ENCODE peak calls at places on chromosomes 7 and 10, in eight cellular contexts. One of them, this sample, is unnamed.

GRCh38 chr10:127195571-127196226 is 692 bp downstream of the INSYN2A start:
- DNase-seq in cardiac muscle cell: peak; percentile 17
- DNase-seq in uterus: no peak
- DNase-seq in progenitor cell of endocrine pancreas: no peak
- DNase-seq in WTC11: peak; percentile 44
- DNase-seq in B cell: no peak
- DNase-seq in fibroblast of mammary gland: peak; percentile 16
- DNase-seq in Calu3: peak; percentile 5
- DNase-seq in this sample: no peak

GRCh38 chr10:61621538-61622150 is 41.1 kb upstream of the CABCOCO1 start:
- DNase-seq in cardiac muscle cell: peak; percentile 61
- DNase-seq in uterus: no peak
- DNase-seq in progenitor cell of endocrine pancreas: no peak
- DNase-seq in WTC11: no peak
- DNase-seq in B cell: no peak
- DNase-seq in fibroblast of mammary gland: no peak
- DNase-seq in Calu3: no peak
- DNase-seq in this sample: no peak

GRCh38 chr10:72329290-72330058 is 25.2 kb downstream of the DNAJB12 start:
- DNase-seq in cardiac muscle cell: no peak
- DNase-seq in uterus: no peak
- DNase-seq in progenitor cell of endocrine pancreas: no peak
- DNase-seq in WTC11: no peak
- DNase-seq in B cell: no peak
- DNase-seq in fibroblast of mammary gland: no peak
- DNase-seq in Calu3: no peak
- DNase-seq in this sample: peak; percentile 45

GRCh38 chr10:78568664-78569063 is 500.1 kb upstream of the ZMIZ1 start:
- DNase-seq in cardiac muscle cell: no peak
- DNase-seq in uterus: no peak
- DNase-seq in progenitor cell of endocrine pancreas: no peak
- DNase-seq in WTC11: no peak
- DNase-seq in B cell: peak; percentile 34
- DNase-seq in fibroblast of mammary gland: no peak
- DNase-seq in Calu3: no peak
- DNase-seq in this sample: no peak

GRCh38 chr10:5545778-5546710 is 21.3 kb downstream of the CALML3 start:
- DNase-seq in cardiac muscle cell: no peak
- DNase-seq in uterus: no peak
- DNase-seq in progenitor cell of endocrine pancreas: no peak
- DNase-seq in WTC11: peak; percentile 6
- DNase-seq in B cell: no peak
- DNase-seq in fibroblast of mammary gland: peak; percentile 65
- DNase-seq in Calu3: peak; percentile 79
- DNase-seq in this sample: no peak

GRCh38 chr10:63217120-63217605 is 84.0 kb downstream of the NRBF2 start:
- DNase-seq in cardiac muscle cell: peak; percentile 68
- DNase-seq in uterus: no peak
- DNase-seq in progenitor cell of endocrine pancreas: no peak
- DNase-seq in WTC11: no peak
- DNase-seq in B cell: no peak
- DNase-seq in fibroblast of mammary gland: peak; percentile 75
- DNase-seq in Calu3: peak; percentile 31
- DNase-seq in this sample: peak; percentile 21

GRCh38 chr7:15667999-15668398 is 18.5 kb downstream of the MEOX2 start:
- DNase-seq in cardiac muscle cell: no peak
- DNase-seq in uterus: no peak
- DNase-seq in progenitor cell of endocrine pancreas: no peak
- DNase-seq in WTC11: no peak
- DNase-seq in B cell: no peak
- DNase-seq in fibroblast of mammary gland: no peak
- DNase-seq in Calu3: peak; percentile 43
- DNase-seq in this sample: no peak

GRCh38 chr7:51366930-51367613 is 50.5 kb upstream of the COBL start:
- DNase-seq in cardiac muscle cell: peak; percentile 83
- DNase-seq in uterus: no peak
- DNase-seq in progenitor cell of endocrine pancreas: peak; percentile 30
- DNase-seq in WTC11: peak; percentile 58
- DNase-seq in B cell: no peak
- DNase-seq in fibroblast of mammary gland: peak; percentile 50
- DNase-seq in Calu3: peak; percentile 76
- DNase-seq in this sample: peak; percentile 9

GRCh38 chr10:14173706-14174594 is 156.8 kb downstream of the FRMD4A start:
- DNase-seq in cardiac muscle cell: peak; percentile 44
- DNase-seq in uterus: no peak
- DNase-seq in progenitor cell of endocrine pancreas: no peak
- DNase-seq in WTC11: peak; percentile 27
- DNase-seq in B cell: no peak
- DNase-seq in fibroblast of mammary gland: no peak
- DNase-seq in Calu3: no peak
- DNase-seq in this sample: no peak

GRCh38 chr10:48981310-48981907 is 41.8 kb upstream of the LRRC18 start:
- DNase-seq in cardiac muscle cell: peak; percentile 85
- DNase-seq in uterus: peak; percentile 63
- DNase-seq in progenitor cell of endocrine pancreas: peak; percentile 69
- DNase-seq in WTC11: peak; percentile 87
- DNase-seq in B cell: peak; percentile 42
- DNase-seq in fibroblast of mammary gland: peak; percentile 47
- DNase-seq in Calu3: peak; percentile 69
- DNase-seq in this sample: peak; percentile 50

GRCh38 chr10:108358912-108359311 is 1194.4 kb upstream of the SORCS1 start:
- DNase-seq in cardiac muscle cell: no peak
- DNase-seq in uterus: no peak
- DNase-seq in progenitor cell of endocrine pancreas: no peak
- DNase-seq in WTC11: no peak
- DNase-seq in B cell: no peak
- DNase-seq in fibroblast of mammary gland: peak; percentile 97
- DNase-seq in Calu3: peak; percentile 10
- DNase-seq in this sample: peak; percentile 4

GRCh38 chr10:5563237-5563961 is 38.6 kb downstream of the CALML3 start:
- DNase-seq in cardiac muscle cell: peak; percentile 50
- DNase-seq in uterus: no peak
- DNase-seq in progenitor cell of endocrine pancreas: no peak
- DNase-seq in WTC11: no peak
- DNase-seq in B cell: no peak
- DNase-seq in fibroblast of mammary gland: no peak
- DNase-seq in Calu3: no peak
- DNase-seq in this sample: no peak

GRCh38 chr7:155262010-155262409 is 35.7 kb upstream of the INSIG1 start:
- DNase-seq in cardiac muscle cell: no peak
- DNase-seq in uterus: no peak
- DNase-seq in progenitor cell of endocrine pancreas: no peak
- DNase-seq in WTC11: no peak
- DNase-seq in B cell: no peak
- DNase-seq in fibroblast of mammary gland: no peak
- DNase-seq in Calu3: no peak
- DNase-seq in this sample: no peak

GRCh38 chr7:17369686-17370426 is 71.4 kb downstream of the AHR start:
- DNase-seq in cardiac muscle cell: no peak
- DNase-seq in uterus: no peak
- DNase-seq in progenitor cell of endocrine pancreas: no peak
- DNase-seq in WTC11: no peak
- DNase-seq in B cell: no peak
- DNase-seq in fibroblast of mammary gland: peak; percentile 96
- DNase-seq in Calu3: peak; percentile 69
- DNase-seq in this sample: no peak

GRCh38 chr10:68318331-68319059 is 13.4 kb upstream of the HNRNPH3 start:
- DNase-seq in cardiac muscle cell: no peak
- DNase-seq in uterus: no peak
- DNase-seq in progenitor cell of endocrine pancreas: no peak
- DNase-seq in WTC11: no peak
- DNase-seq in B cell: no peak
- DNase-seq in fibroblast of mammary gland: no peak
- DNase-seq in Calu3: no peak
- DNase-seq in this sample: no peak

GRCh38 chr7:150668472-150668911 is 17.0 kb upstream of the GIMAP2 start:
- DNase-seq in cardiac muscle cell: no peak
- DNase-seq in uterus: no peak
- DNase-seq in progenitor cell of endocrine pancreas: no peak
- DNase-seq in WTC11: no peak
- DNase-seq in B cell: no peak
- DNase-seq in fibroblast of mammary gland: no peak
- DNase-seq in Calu3: no peak
- DNase-seq in this sample: peak; percentile 85

GRCh38 chr10:75547391-75548298 is 116.2 kb downstream of the LRMDA start:
- DNase-seq in cardiac muscle cell: peak; percentile 34
- DNase-seq in uterus: peak; percentile 20
- DNase-seq in progenitor cell of endocrine pancreas: no peak
- DNase-seq in WTC11: no peak
- DNase-seq in B cell: no peak
- DNase-seq in fibroblast of mammary gland: peak; percentile 78
- DNase-seq in Calu3: no peak
- DNase-seq in this sample: no peak

DNA sequence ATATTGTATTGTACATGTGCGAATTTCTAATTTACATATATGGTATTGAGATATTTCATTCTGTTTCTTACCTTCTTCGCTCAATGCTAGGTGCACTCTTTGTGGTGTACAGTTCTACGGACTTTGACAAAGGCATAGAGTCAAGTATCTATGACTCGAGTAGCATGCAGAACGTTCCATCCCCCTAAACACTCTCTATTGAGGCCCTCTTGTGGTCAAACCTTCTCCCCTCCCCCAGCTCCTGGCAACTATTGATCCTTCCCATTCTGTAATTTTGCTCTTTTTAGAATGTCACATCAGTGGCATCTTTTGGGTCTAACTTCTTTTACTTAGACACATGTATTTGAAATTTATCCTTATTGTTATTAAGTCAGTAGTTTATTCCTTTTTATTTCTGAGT is 30.7 kb upstream of the GDF10 start:
- DNase-seq in cardiac muscle cell: peak; percentile 43
- DNase-seq in uterus: no peak
- DNase-seq in progenitor cell of endocrine pancreas: no peak
- DNase-seq in WTC11: no peak
- DNase-seq in B cell: no peak
- DNase-seq in fibroblast of mammary gland: no peak
- DNase-seq in Calu3: no peak
- DNase-seq in this sample: peak; percentile 31
- TF ChIP-seq CTCF in cardiac muscle cell: peak; percentile 36
- TF ChIP-seq CTCF in uterus: no peak
- TF ChIP-seq CTCF in progenitor cell of endocrine pancreas: peak; percentile 18
- TF ChIP-seq CTCF in WTC11: no peak
- TF ChIP-seq CTCF in B cell: no peak
- TF ChIP-seq CTCF in fibroblast of mammary gland: peak; percentile 12
- TF ChIP-seq CTCF in Calu3: no peak
- TF ChIP-seq CTCF in this sample: peak; percentile 18

GRCh38 chr7:30285531-30286284 is 1.3 kb downstream of the ZNRF2 start:
- DNase-seq in cardiac muscle cell: peak; percentile 35
- DNase-seq in uterus: peak; percentile 29
- DNase-seq in progenitor cell of endocrine pancreas: peak; percentile 21
- DNase-seq in WTC11: peak; percentile 36
- DNase-seq in B cell: peak; percentile 68
- DNase-seq in fibroblast of mammary gland: peak; percentile 69
- DNase-seq in Calu3: peak; percentile 46
- DNase-seq in this sample: peak; percentile 80

GRCh38 chr7:30286749-30287148 is 2.4 kb downstream of the ZNRF2 start:
- DNase-seq in cardiac muscle cell: no peak
- DNase-seq in uterus: no peak
- DNase-seq in progenitor cell of endocrine pancreas: no peak
- DNase-seq in WTC11: no peak
- DNase-seq in B cell: no peak
- DNase-seq in fibroblast of mammary gland: no peak
- DNase-seq in Calu3: no peak
- DNase-seq in this sample: no peak

GRCh38 chr7:30282735-30283134 is 1.7 kb upstream of the ZNRF2 start:
- DNase-seq in cardiac muscle cell: no peak
- DNase-seq in uterus: no peak
- DNase-seq in progenitor cell of endocrine pancreas: no peak
- DNase-seq in WTC11: no peak
- DNase-seq in B cell: no peak
- DNase-seq in fibroblast of mammary gland: no peak
- DNase-seq in Calu3: no peak
- DNase-seq in this sample: no peak

GRCh38 chr7:30285067-30285530 is 702 bp downstream of the ZNRF2 start:
- DNase-seq in cardiac muscle cell: peak; percentile 62
- DNase-seq in uterus: peak; percentile 45
- DNase-seq in progenitor cell of endocrine pancreas: peak; percentile 30
- DNase-seq in WTC11: peak; percentile 56
- DNase-seq in B cell: no peak
- DNase-seq in fibroblast of mammary gland: peak; percentile 23
- DNase-seq in Calu3: peak; percentile 62
- DNase-seq in this sample: peak; percentile 45

GRCh38 chr7:30284298-30285066 is at the start of gene ZNRF2:
- DNase-seq in cardiac muscle cell: peak; percentile 99
- DNase-seq in uterus: peak; percentile 98
- DNase-seq in progenitor cell of endocrine pancreas: peak; percentile 97
- DNase-seq in WTC11: peak; percentile 99
- DNase-seq in B cell: peak; percentile 100
- DNase-seq in fibroblast of mammary gland: peak; percentile 96
- DNase-seq in Calu3: peak; percentile 100
- DNase-seq in this sample: peak; percentile 99
- TF ChIP-seq CTCF in cardiac muscle cell: peak; percentile 41
- TF ChIP-seq CTCF in uterus: peak; percentile 40
- TF ChIP-seq CTCF in progenitor cell of endocrine pancreas: peak; percentile 48
- TF ChIP-seq CTCF in WTC11: no peak
- TF ChIP-seq CTCF in B cell: peak; percentile 41
- TF ChIP-seq CTCF in fibroblast of mammary gland: no peak
- TF ChIP-seq CTCF in Calu3: peak; percentile 78
- TF ChIP-seq CTCF in this sample: peak; percentile 30

GRCh38 chr7:35599642-35600041 is 95.3 kb downstream of the HERPUD2 start:
- DNase-seq in cardiac muscle cell: no peak
- DNase-seq in uterus: no peak
- DNase-seq in progenitor cell of endocrine pancreas: no peak
- DNase-seq in WTC11: no peak
- DNase-seq in B cell: no peak
- DNase-seq in fibroblast of mammary gland: no peak
- DNase-seq in Calu3: no peak
- DNase-seq in this sample: no peak

GRCh38 chr7:35588647-35589046 is 106.3 kb downstream of the HERPUD2 start:
- DNase-seq in cardiac muscle cell: no peak
- DNase-seq in uterus: no peak
- DNase-seq in progenitor cell of endocrine pancreas: no peak
- DNase-seq in WTC11: no peak
- DNase-seq in B cell: no peak
- DNase-seq in fibroblast of mammary gland: no peak
- DNase-seq in Calu3: no peak
- DNase-seq in this sample: no peak

GRCh38 chr7:35599061-35599460 is 95.9 kb downstream of the HERPUD2 start:
- DNase-seq in cardiac muscle cell: no peak
- DNase-seq in uterus: no peak
- DNase-seq in progenitor cell of endocrine pancreas: no peak
- DNase-seq in WTC11: no peak
- DNase-seq in B cell: no peak
- DNase-seq in fibroblast of mammary gland: no peak
- DNase-seq in Calu3: no peak
- DNase-seq in this sample: no peak

GRCh38 chr7:35596061-35596460 is 98.9 kb downstream of the HERPUD2 start:
- DNase-seq in cardiac muscle cell: no peak
- DNase-seq in uterus: no peak
- DNase-seq in progenitor cell of endocrine pancreas: no peak
- DNase-seq in WTC11: no peak
- DNase-seq in B cell: no peak
- DNase-seq in fibroblast of mammary gland: peak; percentile 56
- DNase-seq in Calu3: no peak
- DNase-seq in this sample: no peak

GRCh38 chr7:35593896-35594295 is 101.0 kb downstream of the HERPUD2 start:
- DNase-seq in cardiac muscle cell: no peak
- DNase-seq in uterus: no peak
- DNase-seq in progenitor cell of endocrine pancreas: no peak
- DNase-seq in WTC11: peak; percentile 78
- DNase-seq in B cell: no peak
- DNase-seq in fibroblast of mammary gland: peak; percentile 11
- DNase-seq in Calu3: peak; percentile 24
- DNase-seq in this sample: peak; percentile 46
- TF ChIP-seq CTCF in cardiac muscle cell: peak; percentile 25
- TF ChIP-seq CTCF in uterus: no peak
- TF ChIP-seq CTCF in progenitor cell of endocrine pancreas: peak; percentile 38
- TF ChIP-seq CTCF in WTC11: peak; percentile 72
- TF ChIP-seq CTCF in B cell: peak; percentile 26
- TF ChIP-seq CTCF in fibroblast of mammary gland: peak; percentile 35
- TF ChIP-seq CTCF in Calu3: peak; percentile 50
- TF ChIP-seq CTCF in this sample: peak; percentile 44

GRCh38 chr7:4072161-4072925 is 609.8 kb upstream of the FOXK1 start:
- DNase-seq in cardiac muscle cell: no peak
- DNase-seq in uterus: no peak
- DNase-seq in progenitor cell of endocrine pancreas: no peak
- DNase-seq in WTC11: no peak
- DNase-seq in B cell: no peak
- DNase-seq in fibroblast of mammary gland: no peak
- DNase-seq in Calu3: no peak
- DNase-seq in this sample: no peak
- TF ChIP-seq CTCF in cardiac muscle cell: no peak
- TF ChIP-seq CTCF in uterus: no peak
- TF ChIP-seq CTCF in progenitor cell of endocrine pancreas: no peak
- TF ChIP-seq CTCF in WTC11: no peak
- TF ChIP-seq CTCF in B cell: no peak
- TF ChIP-seq CTCF in fibroblast of mammary gland: no peak
- TF ChIP-seq CTCF in Calu3: no peak
- TF ChIP-seq CTCF in this sample: no peak